ENCODE peak calls at places on chromosome 9, in four cellular contexts. B is H9, G is fibroblast of lung, W is heart right ventricle. Y is an unnamed sample. For H3K9me3 and H3K4me1, the result is how much of the 10 kb centered on the place peaks cover.

GRCh38 chr9:105275938-105276337 is 31.5 kb downstream of the SLC44A1 start:
- DNase-seq in B (no peak), G (no peak), W (no peak), Y (no peak)

GRCh38 chr9:36731576-36731975 is 158.9 kb downstream of the MELK start:
- DNase-seq in B (no peak), G (peak), W (no peak), Y (no peak)

GRCh38 chr9:95381243-95381642 is 63.7 kb upstream of the FANCC start:
- DNase-seq in B (no peak), G (peak), W (no peak), Y (no peak)

GRCh38 chr9:92325991-92326500 is 293 bp downstream of the CENPP start:
- DNase-seq in B (no peak), G (no peak), W (no peak), Y (no peak)

GRCh38 chr9:87685431-87685830 is 40.5 kb upstream of the CTSL start:
- DNase-seq in B (peak), G (peak), W (no peak), Y (no peak)

GRCh38 chr9:91427873-91428272 is 4.2 kb upstream of the NFIL3 start:
- DNase-seq in B (no peak), G (peak), W (no peak), Y (no peak)

GRCh38 chr9:81559741-81560140 is 129.6 kb downstream of the TLE1 start:
- DNase-seq in B (no peak), G (peak), W (no peak), Y (no peak)

GRCh38 chr9:127927457-127928231 is 2.9 kb downstream of the PIP5KL1 start:
- DNase-seq in B (peak), G (no peak), W (no peak), Y (peak)

GRCh38 chr9:111992523-111992922 is 95.9 kb downstream of the UGCG start:
- DNase-seq in B (no peak), G (peak), W (no peak), Y (no peak)

GRCh38 chr9:118929317-118929716 is 439.9 kb downstream of the BRINP1 start:
- DNase-seq in B (no peak), G (peak), W (no peak), Y (no peak)

GRCh38 chr9:6667633-6668280 is 22.2 kb upstream of the GLDC start:
- DNase-seq in B (no peak), G (peak), W (no peak), Y (no peak)

GRCh38 chr9:113328045-113328782 is 11.9 kb downstream of the WDR31 start:
- DNase-seq in B (no peak), G (no peak), W (no peak), Y (no peak)

GRCh38 chr9:134594376-134594941 is 47.1 kb upstream of the COL5A1 start:
- DNase-seq in B (no peak), G (no peak), W (no peak), Y (no peak)

GRCh38 chr9:95112436-95113280 is 204.9 kb downstream of the FANCC start:
- DNase-seq in B (no peak), G (no peak), W (no peak), Y (no peak)

DNA sequence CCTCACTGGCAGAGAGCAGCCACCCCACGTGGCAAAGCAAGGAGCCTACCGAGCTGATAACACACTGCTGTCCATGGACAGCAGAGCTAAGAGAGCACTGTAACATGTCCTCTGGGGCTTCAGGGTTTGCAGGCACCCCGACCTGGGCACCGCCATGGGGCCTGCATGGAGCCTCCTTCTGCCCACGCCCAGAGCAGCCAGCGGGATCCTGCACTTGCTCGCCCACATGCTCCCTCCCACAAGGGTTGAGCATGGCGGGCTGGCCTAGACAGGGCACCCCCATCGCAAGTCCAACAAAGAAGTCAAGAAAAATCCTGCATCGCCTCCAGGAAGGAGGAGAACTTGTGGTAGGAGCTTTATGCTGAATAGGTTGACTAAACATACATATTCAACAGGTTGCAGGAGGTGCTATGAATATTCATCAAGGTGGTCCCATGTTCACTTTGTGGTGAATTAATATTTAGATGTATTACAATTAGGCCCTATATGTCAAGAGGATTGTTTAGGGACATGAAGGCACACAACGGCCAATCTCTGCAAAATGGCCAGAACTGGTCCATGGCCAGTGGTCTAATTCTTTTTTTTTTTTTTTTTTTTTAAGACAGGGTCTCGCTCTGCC is 3.8 kb upstream of the MIGA2 start:
- DNase-seq in B (no peak), G (no peak), W (no peak), Y (no peak)
- H3K9me3 ChIP-seq in B (under half), G (under half), W (under half), Y (under half)

GRCh38 chr9:89036383-89036782 is 45.1 kb downstream of the S1PR3 start:
- DNase-seq in B (no peak), G (no peak), W (no peak), Y (no peak)
- H3K4me1 ChIP-seq in B (under half), G (under half), W (under half), Y (under half)

GRCh38 chr9:130039504-130040147 is 3.4 kb downstream of the FNBP1 start:
- DNase-seq in B (no peak), G (peak), W (no peak), Y (no peak)
- TF ChIP-seq CTCF in B (peak), G (peak), W (no peak), Y (no peak)

DNA sequence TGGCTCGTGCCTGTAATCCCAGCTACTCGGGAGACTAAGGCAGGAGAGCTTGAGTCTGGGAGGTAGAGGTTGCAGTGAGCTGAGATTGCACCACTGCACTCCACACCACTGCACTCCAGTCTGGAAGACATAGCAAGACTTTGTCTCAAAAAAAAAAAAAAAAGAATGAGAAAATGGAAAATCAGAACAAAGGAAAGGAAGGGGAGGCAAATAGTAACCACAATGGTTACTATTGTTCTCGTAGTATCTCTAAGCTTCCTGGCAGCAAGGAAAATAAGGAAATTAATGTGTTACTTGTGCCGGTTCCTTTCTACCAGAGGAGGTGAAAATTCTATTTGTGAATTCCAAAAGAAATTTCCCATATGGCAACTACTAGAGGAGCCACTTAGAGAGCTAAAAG is 48.5 kb upstream of the BNC2 start:
- DNase-seq in B (no peak), G (no peak), W (no peak), Y (no peak)
- H3K9me3 ChIP-seq in B (under half), G (under half), W (under half), Y (under half)

DNA sequence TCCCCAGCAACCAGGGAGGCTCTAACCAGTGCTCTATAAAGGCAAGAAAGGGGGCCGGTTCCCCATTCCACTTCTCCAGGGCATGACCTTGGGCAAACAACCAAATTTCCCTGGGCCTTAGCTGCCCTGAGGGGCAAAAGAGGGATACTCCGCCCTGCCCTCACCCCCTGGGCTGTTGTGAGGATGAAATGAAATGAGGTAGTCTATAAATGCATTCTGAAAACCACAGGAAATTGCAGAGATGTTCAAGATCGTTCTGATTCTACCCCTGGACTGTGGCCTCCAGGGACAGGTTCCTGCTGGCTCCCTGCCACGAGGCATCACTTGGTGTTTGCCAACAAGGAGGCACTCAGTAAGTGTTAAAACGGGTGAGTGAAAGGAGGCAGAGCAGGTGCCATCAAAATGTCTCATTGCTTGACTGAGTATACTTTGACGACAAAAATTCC is 5.7 kb downstream of the RAPGEF1 start:
- DNase-seq in B (no peak), G (peak), W (peak), Y (peak)
- H3K4me1 ChIP-seq in B (under half), G (under half), W (half or more), Y (half or more)

GRCh38 chr9:129675656-129676055 is 10.2 kb downstream of the PRRX2 start:
- DNase-seq in B (no peak), G (no peak), W (no peak), Y (no peak)

GRCh38 chr9:129678844-129679243 is 13.4 kb downstream of the PRRX2 start:
- DNase-seq in B (no peak), G (no peak), W (no peak), Y (no peak)

GRCh38 chr9:129677456-129677855 is 12.0 kb downstream of the PRRX2 start:
- DNase-seq in B (no peak), G (no peak), W (no peak), Y (no peak)

GRCh38 chr9:129676287-129676686 is 10.8 kb downstream of the PRRX2 start:
- DNase-seq in B (no peak), G (no peak), W (no peak), Y (no peak)

DNA sequence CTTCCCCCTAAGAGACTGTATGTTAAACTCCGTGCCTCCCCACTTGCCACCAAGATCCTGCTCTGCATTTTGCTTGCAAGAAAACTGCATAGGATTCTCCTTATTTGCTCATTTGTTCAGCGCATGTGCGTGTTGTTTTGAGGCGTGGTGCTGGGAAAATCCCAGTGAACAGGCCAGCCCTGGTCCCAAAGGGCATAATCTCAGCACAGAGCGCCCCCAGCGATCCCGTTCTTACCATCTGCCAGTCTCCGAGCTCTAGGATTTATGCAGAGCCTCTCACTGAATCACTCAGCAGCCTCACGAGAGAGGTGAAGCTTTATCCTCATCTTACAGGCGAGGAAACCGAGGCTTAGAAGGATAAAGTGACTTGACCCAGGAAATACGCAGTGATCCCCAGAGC is 11.5 kb downstream of the PRRX2 start:
- DNase-seq in B (no peak), G (no peak), W (no peak), Y (no peak)
- TF ChIP-seq CTCF in B (peak), G (no peak), W (no peak), Y (no peak)

DNA sequence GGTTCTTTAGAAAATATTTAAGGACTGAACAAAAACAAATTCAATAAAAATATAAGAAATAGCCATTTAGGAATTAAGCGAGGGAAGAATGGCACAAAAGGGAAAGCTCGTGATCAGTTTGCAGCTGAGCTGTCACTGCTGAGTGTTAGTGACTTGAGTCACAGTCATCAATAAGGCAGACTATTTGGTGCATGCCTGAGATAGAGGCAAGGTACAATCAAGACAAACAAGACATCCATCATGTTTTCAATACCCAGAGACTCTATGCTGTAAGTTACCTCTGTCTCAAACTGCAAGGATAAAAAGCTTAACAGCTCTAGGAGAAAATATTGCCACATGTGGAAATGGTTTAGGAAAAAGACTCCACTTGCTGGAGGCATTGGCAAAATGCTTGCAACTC is 426.4 kb upstream of the TYRP1 start:
- DNase-seq in B (no peak), G (no peak), W (no peak), Y (no peak)
- H3K9me3 ChIP-seq in B (under half), G (under half), W (under half), Y (under half)

GRCh38 chr9:109303900-109304299 is 17.0 kb downstream of the EPB41L4B start:
- DNase-seq in B (no peak), G (no peak), W (no peak), Y (no peak)
- H3K4me1 ChIP-seq in B (under half), G (under half), W (under half), Y (under half)

Y was measured in mucosa of descending colon.